ENCODE peak calls at places on chromosomes 3 and 15, in six cellular contexts. D is activated T-helper 17 cell treated with anti-CD3 and anti-CD28 coated beads, Interleukin-2, amount 50 U/mL, for 72 hours; X is left lung; N is left cardiac atrium; C is lower lobe of right lung; A is activated CD8-positive, alpha-beta memory T cell treated with anti-CD3 and anti-CD28 coated beads, Interleukin-2, amount 10 ng/mL, durations not matched to agents 7 days and 5 days. Z is an unnamed sample.
A peak's percentile ranks its signal among the peaks of the same experiment; 100 is the strongest.

GRCh38 chr3:106611841-106612240 is 743.0 kb upstream of the CBLB start:
- ATAC-seq in X (peak; percentile 47), A (no peak), N (no peak), C (no peak), D (no peak), Z (no peak)

GRCh38 chr3:45516829-45517228 is 77.7 kb upstream of the LIMD1 start:
- ATAC-seq in N (no peak), A (no peak), D (no peak), C (peak; percentile 52), X (peak; percentile 69), Z (no peak)

GRCh38 chr3:105755121-105755886 is 113.5 kb downstream of the CBLB start:
- ATAC-seq in C (no peak), X (no peak), N (no peak), A (no peak), D (peak; percentile 54), Z (no peak)

GRCh38 chr3:132034486-132035464 is at the start of gene CPNE4:
- ATAC-seq in X (peak; percentile 99), N (peak; percentile 95), C (peak; percentile 97), D (peak; percentile 66), A (peak; percentile 97), Z (peak; percentile 95)

GRCh38 chr15:74794970-74795349 is 13.1 kb downstream of the CSK start:
- ATAC-seq in N (no peak), X (no peak), D (no peak), A (no peak), C (no peak), Z (no peak)

GRCh38 chr3:46926871-46927717 is 49.5 kb downstream of the CCDC12 start:
- ATAC-seq in X (no peak), D (peak; percentile 74), C (no peak), A (peak; percentile 70), N (no peak), Z (peak; percentile 76)

GRCh38 chr15:77993374-77993911 is 84.1 kb downstream of the TBC1D2B start:
- ATAC-seq in X (no peak), N (no peak), C (no peak), D (no peak), A (no peak), Z (peak; percentile 22)

GRCh38 chr15:71708741-71709140 is 101.6 kb upstream of the NR2E3 start:
- ATAC-seq in A (no peak), C (peak; percentile 38), D (no peak), N (peak; percentile 59), X (peak; percentile 15), Z (peak; percentile 28)

GRCh38 chr3:12879191-12879815 is 37.9 kb upstream of the RPL32 start:
- ATAC-seq in D (no peak), N (no peak), C (no peak), X (no peak), A (no peak), Z (no peak)

GRCh38 chr3:140924097-140924873 is 17.4 kb upstream of the SLC25A36 start:
- ATAC-seq in D (no peak), A (no peak), X (no peak), C (peak; percentile 26), N (peak; percentile 99), Z (no peak)

Z was measured in esophagus mucosa.